ENCODE peak calls at places on chromosomes 5 and 9, in ten cellular contexts. V is lung; I is iris pigment epithelial cell; H is NCI-H460; X is activated naive CD4-positive, alpha-beta T cell treated with anti-CD3 and anti-CD28 coated beads for 36 hours; C is stomach; N is activated T-cell treated with anti-CD3 and anti-CD28 coated beads, Interleukin-2, amount 50 U/mL, for 48 hours; F is iPS DF 6.9; J is suprapubic skin; K is left cardiac atrium. U is an unnamed sample.

GRCh38 chr9:136900988-136901515 is 14.7 kb downstream of the TRAF2 start:
- DNase-seq in K (no peak), X (no peak), I (no peak), V (peak), C (peak), F (no peak), J (no peak), N (no peak), H (no peak), U (no peak)

GRCh38 chr9:108184941-108185340 is 670.8 kb downstream of the ACTL7B start:
- DNase-seq in X (no peak), F (no peak), N (no peak), J (no peak), K (no peak), C (no peak), H (no peak), V (no peak), I (peak), U (no peak)

GRCh38 chr9:99134893-99135341 is 30.0 kb downstream of the TGFBR1 start:
- DNase-seq in X (peak), V (no peak), F (no peak), I (peak), N (no peak), J (no peak), C (no peak), H (no peak), K (no peak), U (no peak)

GRCh38 chr5:130168211-130168610 is 263.9 kb downstream of the CHSY3 start:
- DNase-seq in J (no peak), V (no peak), X (no peak), K (no peak), I (peak), C (no peak), H (peak), N (no peak), F (no peak), U (no peak)

GRCh38 chr9:127154003-127154389 is 31.6 kb upstream of the ANGPTL2 start:
- DNase-seq in J (peak), I (no peak), V (no peak), N (peak), X (no peak), H (no peak), F (no peak), K (no peak), C (peak), U (no peak)

GRCh38 chr5:29720954-29721353 is 1472.5 kb upstream of the CDH6 start:
- DNase-seq in C (no peak), I (no peak), J (no peak), X (no peak), H (no peak), V (no peak), K (no peak), N (no peak), F (no peak), U (no peak)

GRCh38 chr5:88680253-88681132 is 202.5 kb downstream of the MEF2C start:
- DNase-seq in X (peak), K (peak), F (no peak), H (peak), I (peak), N (peak), V (peak), J (no peak), C (peak), U (peak)

GRCh38 chr5:140372971-140373487 is 13.0 kb downstream of the SLC4A9 start:
- DNase-seq in I (peak), K (peak), N (peak), X (peak), V (peak), J (peak), F (peak), H (peak), C (peak), U (peak)

GRCh38 chr9:13424204-13424603 is 144.7 kb upstream of the MPDZ start:
- DNase-seq in F (no peak), I (no peak), H (no peak), K (no peak), V (no peak), C (no peak), J (no peak), N (no peak), X (no peak), U (no peak)

U was measured in activated naive CD8-positive, alpha-beta T cell treated with anti-CD3 and anti-CD28 coated beads, Interleukin-2, amount 50 U/mL, for 24 hours.